ENCODE peak calls at places on chromosomes 12 and 14, in five cellular contexts. C is IMR-90, I is AG09309, W is heart left ventricle, N is H1. G is an unnamed sample.

GRCh38 chr12:103841690-103842584 is 903 bp upstream of the NT5DC3 start:
- DNase-seq in C (peak), I (peak), W (peak), N (peak), G (peak)

GRCh38 chr12:48189331-48190125 is 6.1 kb downstream of the CCDC184 start:
- DNase-seq in C (peak), I (no peak), W (peak), N (no peak), G (peak)

GRCh38 chr14:52351191-52351560 is 37.1 kb downstream of the PTGER2 start:
- DNase-seq in C (peak), I (no peak), W (no peak), N (no peak), G (no peak)

GRCh38 chr12:78680596-78680995 is 184.0 kb upstream of the SYT1 start:
- DNase-seq in C (no peak), I (no peak), W (no peak), N (no peak), G (no peak)

GRCh38 chr12:117045175-117045997 is 53.8 kb downstream of the TESC start:
- DNase-seq in C (no peak), I (no peak), W (no peak), N (no peak), G (no peak)

GRCh38 chr14:50530358-50530757 is 2.0 kb downstream of the MAP4K5 start:
- DNase-seq in C (peak), I (no peak), W (no peak), N (no peak), G (no peak)

GRCh38 chr14:35229495-35230089 is 62.6 kb upstream of the PSMA6 start:
- DNase-seq in C (no peak), I (no peak), W (no peak), N (no peak), G (no peak)

GRCh38 chr12:74170645-74171477 is 366.8 kb upstream of the ATXN7L3B start:
- DNase-seq in C (no peak), I (no peak), W (no peak), N (no peak), G (no peak)

GRCh38 chr12:48021485-48022179 is 17.4 kb upstream of the COL2A1 start:
- DNase-seq in C (no peak), I (no peak), W (no peak), N (peak), G (no peak)

GRCh38 chr12:102478416-102479098 is 1.8 kb downstream of the IGF1 start:
- DNase-seq in C (no peak), I (no peak), W (no peak), N (no peak), G (no peak)

GRCh38 chr12:32344047-32344446 is 55.3 kb upstream of the FGD4 start:
- DNase-seq in C (no peak), I (no peak), W (no peak), N (no peak), G (no peak)

GRCh38 chr12:96471368-96472040 is 17.9 kb upstream of the CFAP54 start:
- DNase-seq in C (peak), I (peak), W (no peak), N (no peak), G (no peak)

GRCh38 chr12:69240625-69240984 is 1.2 kb downstream of the CPSF6 start:
- DNase-seq in C (peak), I (no peak), W (no peak), N (no peak), G (no peak)

GRCh38 chr12:65464930-65465329 is 186.4 kb downstream of the MSRB3 start:
- DNase-seq in C (peak), I (peak), W (no peak), N (no peak), G (peak)

GRCh38 chr12:25025260-25025659 is 76.4 kb upstream of the BCAT1 start:
- DNase-seq in C (no peak), I (no peak), W (no peak), N (no peak), G (no peak)

GRCh38 chr12:6627598-6627997 is 8.2 kb downstream of the LPAR5 start:
- DNase-seq in C (no peak), I (no peak), W (no peak), N (no peak), G (no peak)

GRCh38 chr14:75184447-75184846 is 8.0 kb upstream of the TMED10 start:
- DNase-seq in C (peak), I (peak), W (no peak), N (no peak), G (no peak)

GRCh38 chr14:70811578-70811977 is 2.3 kb upstream of the MAP3K9 start:
- DNase-seq in C (no peak), I (no peak), W (no peak), N (no peak), G (no peak)

GRCh38 chr12:48973531-48973930 is 2.0 kb upstream of the WNT10B start:
- DNase-seq in C (no peak), I (no peak), W (no peak), N (no peak), G (no peak)

GRCh38 chr12:72274926-72275325 is 2.8 kb downstream of the TRHDE start:
- DNase-seq in C (peak), I (peak), W (no peak), N (no peak), G (no peak)

GRCh38 chr12:41497362-41497761 is 309.2 kb downstream of the PDZRN4 start:
- DNase-seq in C (no peak), I (no peak), W (no peak), N (no peak), G (no peak)

GRCh38 chr14:102272392-102272791 is 32.6 kb downstream of the MOK start:
- DNase-seq in C (peak), I (no peak), W (no peak), N (no peak), G (no peak)

GRCh38 chr14:45990252-45990651 is 661.3 kb downstream of the RPL10L start:
- DNase-seq in C (no peak), I (no peak), W (no peak), N (no peak), G (no peak)

GRCh38 chr12:108305520-108305919 is 33.6 kb downstream of the CMKLR1 start:
- DNase-seq in C (peak), I (peak), W (peak), N (no peak), G (peak)

GRCh38 chr14:99266181-99267178 is 5.5 kb downstream of the BCL11B start:
- DNase-seq in C (peak), I (peak), W (peak), N (no peak), G (peak)

GRCh38 chr14:104217486-104218360 is 79.3 kb downstream of the KIF26A start:
- DNase-seq in C (no peak), I (no peak), W (no peak), N (no peak), G (no peak)

GRCh38 chr12:32139064-32139421 is 32.4 kb downstream of the BICD1 start:
- DNase-seq in C (peak), I (no peak), W (no peak), N (no peak), G (no peak)

GRCh38 chr12:71397433-71397954 is 42.1 kb upstream of the LGR5 start:
- DNase-seq in C (no peak), I (peak), W (no peak), N (no peak), G (no peak)

GRCh38 chr14:64566651-64567122 is 16.9 kb downstream of the PPP1R36 start:
- DNase-seq in C (no peak), I (no peak), W (no peak), N (no peak), G (no peak)

GRCh38 chr14:84891414-84891813 is 638.5 kb upstream of the FLRT2 start:
- DNase-seq in C (no peak), I (no peak), W (no peak), N (no peak), G (no peak)

GRCh38 chr12:2387051-2387834 is 334.5 kb downstream of the CACNA1C start:
- DNase-seq in C (peak), I (no peak), W (no peak), N (no peak), G (no peak)

GRCh38 chr14:38718519-38718918 is 384.5 kb downstream of the SEC23A start:
- DNase-seq in C (no peak), I (no peak), W (no peak), N (no peak), G (no peak)

GRCh38 chr12:109680521-109681030 is 33.0 kb upstream of the FAM222A start:
- DNase-seq in C (no peak), I (no peak), W (no peak), N (no peak), G (no peak)

GRCh38 chr12:95884998-95885397 is 26.2 kb downstream of the SNRPF start:
- DNase-seq in C (no peak), I (no peak), W (no peak), N (no peak), G (no peak)

GRCh38 chr12:102430661-102431060 is 49.7 kb downstream of the IGF1 start:
- DNase-seq in C (peak), I (no peak), W (no peak), N (no peak), G (no peak)

GRCh38 chr12:30041096-30041495 is 257.4 kb upstream of the TMTC1 start:
- DNase-seq in C (no peak), I (no peak), W (no peak), N (no peak), G (peak)

GRCh38 chr12:124233846-124234620 is 60.9 kb upstream of the RFLNA start:
- DNase-seq in C (no peak), I (no peak), W (no peak), N (no peak), G (no peak)

GRCh38 chr14:106844608-106845285 is 1318.4 kb downstream of the TMEM121 start:
- DNase-seq in C (no peak), I (no peak), W (peak), N (no peak), G (no peak)

GRCh38 chr12:27554421-27555186 is 30.6 kb downstream of the PPFIBP1 start:
- DNase-seq in C (no peak), I (no peak), W (peak), N (no peak), G (peak)

GRCh38 chr14:104130974-104131651 is 7.3 kb upstream of the KIF26A start:
- DNase-seq in C (peak), I (no peak), W (peak), N (no peak), G (no peak)

GRCh38 chr12:82314406-82314892 is 43.7 kb downstream of the CCDC59 start:
- DNase-seq in C (no peak), I (no peak), W (no peak), N (peak), G (no peak)
- H3K4me3 ChIP-seq in C (no peak), I (no peak), W (no peak), N (peak), G (no peak)

DNA sequence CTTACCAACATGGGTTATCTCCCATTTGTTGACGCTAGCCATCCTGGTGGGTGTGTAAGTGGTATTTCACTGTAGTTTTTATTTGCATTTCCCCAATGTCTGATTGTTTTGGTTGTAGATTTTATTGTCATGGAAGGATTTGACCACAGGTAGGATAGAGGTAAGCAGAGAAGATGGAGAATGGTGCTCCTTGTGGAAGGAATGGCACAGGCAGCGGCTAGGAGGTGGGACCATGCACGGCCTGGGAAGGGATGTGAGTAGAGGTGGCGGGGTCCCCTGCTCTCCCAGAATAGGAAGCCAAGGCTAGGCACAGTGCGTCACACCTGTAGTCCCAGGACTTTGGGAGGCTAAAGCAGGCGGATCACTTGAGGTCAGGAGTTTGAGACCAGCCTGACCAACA is 41.4 kb downstream of the PHETA1 start:
- DNase-seq in C (no peak), I (no peak), W (no peak), N (no peak), G (no peak)
- TF ChIP-seq CTCF in C (no peak), I (no peak), W (no peak), N (peak), G (no peak)

GRCh38 chr12:11815397-11815796 is 165.9 kb downstream of the ETV6 start:
- DNase-seq in C (no peak), I (no peak), W (no peak), N (no peak), G (no peak)

GRCh38 chr12:11813422-11813813 is 163.9 kb downstream of the ETV6 start:
- DNase-seq in C (no peak), I (no peak), W (no peak), N (no peak), G (no peak)

GRCh38 chr12:11810962-11811361 is 161.5 kb downstream of the ETV6 start:
- DNase-seq in C (no peak), I (no peak), W (no peak), N (no peak), G (no peak)

GRCh38 chr12:11814362-11814761 is 164.9 kb downstream of the ETV6 start:
- DNase-seq in C (peak), I (no peak), W (no peak), N (no peak), G (peak)

GRCh38 chr12:11812558-11813421 is 163.3 kb downstream of the ETV6 start:
- DNase-seq in C (peak), I (no peak), W (peak), N (no peak), G (peak)
- H3K4me3 ChIP-seq in C (no peak), I (peak), W (peak), N (peak), G (no peak)

GRCh38 chr14:92556863-92557543 is 43.4 kb downstream of the RIN3 start:
- DNase-seq in C (no peak), I (no peak), W (no peak), N (no peak), G (no peak)
- TF ChIP-seq CTCF in C (no peak), I (no peak), W (no peak), N (no peak), G (no peak)

GRCh38 chr14:21257395-21258193 is 11.6 kb downstream of the HNRNPC start:
- DNase-seq in C (no peak), I (no peak), W (no peak), N (no peak), G (no peak)
- H3K4me3 ChIP-seq in C (no peak), I (no peak), W (no peak), N (no peak), G (no peak)